ENCODE peak calls at places on chromosomes 16 and 17, in eight cellular contexts. D, P, E, N, G, Q, M and U are unnamed samples.

GRCh38 chr17:2138768-2139167 is 83.9 kb downstream of the HIC1 start:
- DNase-seq in Q (peak), E (peak), N (peak), D (peak), M (peak), G (no peak), P (no peak), U (peak)

GRCh38 chr16:66287916-66288315 is 78.6 kb upstream of the CDH5 start:
- DNase-seq in E (no peak), D (no peak), P (no peak), G (no peak), N (no peak), Q (no peak), M (peak), U (no peak)

GRCh38 chr17:72614871-72615626 is 477.4 kb downstream of the SLC39A11 start:
- DNase-seq in N (no peak), P (no peak), E (no peak), D (peak), M (no peak), G (peak), Q (no peak), U (no peak)

GRCh38 chr16:87338155-87338765 is 21.1 kb upstream of the C16orf95 start:
- DNase-seq in N (no peak), P (no peak), G (no peak), M (no peak), D (no peak), Q (no peak), E (no peak), U (no peak)

GRCh38 chr17:31561469-31562412 is 170.3 kb downstream of the RAB11FIP4 start:
- DNase-seq in D (peak), E (no peak), G (no peak), Q (no peak), N (peak), M (no peak), P (no peak), U (peak)

GRCh38 chr17:32349503-32349853 is 479 bp upstream of the ZNF207 start:
- DNase-seq in M (no peak), Q (peak), P (no peak), G (peak), E (no peak), D (peak), N (peak), U (no peak)

GRCh38 chr17:48068491-48068961 is 20.4 kb downstream of the NFE2L1 start:
- DNase-seq in Q (peak), P (no peak), M (no peak), D (peak), N (peak), E (no peak), G (peak), U (peak)

GRCh38 chr17:63945851-63946439 is 13.8 kb upstream of the CD79B start:
- DNase-seq in Q (peak), E (peak), D (no peak), M (no peak), G (no peak), P (no peak), N (no peak), U (no peak)

GRCh38 chr16:74709477-74709877 is 8.8 kb upstream of the MLKL start:
- DNase-seq in N (peak), M (peak), E (no peak), P (peak), G (peak), D (peak), Q (peak), U (peak)

GRCh38 chr16:27234171-27234570 is 30.8 kb downstream of the KDM8 start:
- DNase-seq in Q (no peak), N (no peak), P (peak), E (no peak), M (no peak), D (no peak), G (no peak), U (no peak)

GRCh38 chr17:43517161-43517560 is 29.0 kb downstream of the ETV4 start:
- DNase-seq in Q (peak), N (peak), E (no peak), D (no peak), G (no peak), P (peak), M (no peak), U (no peak)

GRCh38 chr16:48361012-48361411 is 24.2 kb downstream of the SIAH1 start:
- DNase-seq in G (no peak), D (no peak), E (no peak), Q (peak), M (no peak), N (no peak), P (no peak), U (no peak)

GRCh38 chr17:51487947-51488346 is 227.6 kb downstream of the UTP18 start:
- DNase-seq in Q (peak), G (peak), D (peak), N (peak), E (no peak), M (no peak), P (no peak), U (no peak)

GRCh38 chr17:21036361-21036881 is 6.4 kb downstream of the USP22 start:
- DNase-seq in G (no peak), N (peak), E (no peak), D (peak), M (no peak), P (no peak), Q (peak), U (no peak)

GRCh38 chr17:47850692-47851573 is at the start of gene SP6:
- DNase-seq in M (peak), E (no peak), G (peak), P (no peak), Q (no peak), N (peak), D (peak), U (peak)

GRCh38 chr16:31458073-31458834 is 1.0 kb upstream of the ARMC5 start:
- DNase-seq in E (peak), M (peak), Q (peak), D (peak), N (peak), G (peak), P (peak), U (peak)

GRCh38 chr16:3654249-3654991 is at the start of gene DNASE1:
- DNase-seq in Q (peak), D (peak), G (peak), P (peak), M (peak), E (peak), N (peak), U (peak)

GRCh38 chr17:48240562-48241130 is 133.1 kb downstream of the SNX11 start:
- DNase-seq in E (no peak), P (no peak), Q (no peak), G (no peak), N (peak), D (peak), M (no peak), U (no peak)

GRCh38 chr17:39094607-39095308 is 56.7 kb downstream of the PLXDC1 start:
- DNase-seq in P (no peak), D (no peak), E (peak), G (no peak), N (no peak), M (no peak), Q (no peak), U (no peak)

GRCh38 chr17:78528541-78528940 is 48.7 kb downstream of the DNAH17 start:
- DNase-seq in N (no peak), D (no peak), E (no peak), M (no peak), G (no peak), Q (no peak), P (no peak), U (no peak)

GRCh38 chr17:1229354-1229890 is 40.8 kb upstream of the BHLHA9 start:
- DNase-seq in P (peak), G (peak), D (no peak), M (peak), Q (peak), N (peak), E (peak), U (no peak)

GRCh38 chr17:17849863-17850373 is 13.1 kb upstream of the SREBF1 start:
- DNase-seq in Q (peak), E (peak), D (peak), G (peak), N (peak), P (no peak), M (peak), U (peak)

GRCh38 chr16:57061084-57061905 is 31.1 kb upstream of the CPNE2 start:
- DNase-seq in Q (no peak), G (no peak), P (peak), E (no peak), M (peak), N (peak), D (peak), U (peak)

GRCh38 chr17:35804658-35805192 is 4.6 kb upstream of the TAF15 start:
- DNase-seq in D (peak), M (peak), Q (peak), P (no peak), N (peak), G (peak), E (peak), U (peak)

GRCh38 chr16:4612977-4613635 is 1.6 kb downstream of the UBALD1 start:
- DNase-seq in N (peak), Q (no peak), M (no peak), G (peak), E (no peak), D (no peak), P (peak), U (no peak)

GRCh38 chr17:27807567-27808470 is 7.5 kb upstream of the NOS2 start:
- DNase-seq in G (no peak), M (no peak), N (no peak), E (peak), D (no peak), Q (peak), P (no peak), U (peak)

GRCh38 chr16:48157302-48157701 is 1.5 kb upstream of the ABCC12 start:
- DNase-seq in P (no peak), E (no peak), Q (no peak), N (no peak), D (no peak), G (no peak), M (no peak), U (no peak)

GRCh38 chr16:81440888-81441663 is 3.5 kb upstream of the CMIP start:
- DNase-seq in E (no peak), N (no peak), D (no peak), Q (no peak), M (no peak), G (no peak), P (no peak), U (no peak)

GRCh38 chr17:49132699-49133364 is at the start of gene B4GALNT2:
- DNase-seq in Q (no peak), M (no peak), N (peak), P (no peak), D (no peak), E (no peak), G (peak), U (no peak)

GRCh38 chr16:14377326-14377725 is 252.7 kb downstream of the PARN start:
- DNase-seq in P (no peak), G (no peak), E (no peak), D (peak), N (peak), Q (no peak), M (no peak), U (no peak)

GRCh38 chr17:30717290-30718098 is 107.0 kb downstream of the CRLF3 start:
- DNase-seq in D (no peak), G (no peak), Q (no peak), M (peak), E (no peak), N (no peak), P (peak), U (no peak)

GRCh38 chr16:4203748-4204147 is 38.1 kb downstream of the SRL start:
- DNase-seq in Q (no peak), D (no peak), M (no peak), G (no peak), E (no peak), N (no peak), P (no peak), U (no peak)

GRCh38 chr16:25014500-25015147 is 545 bp downstream of the ARHGAP17 start:
- DNase-seq in Q (peak), N (peak), D (peak), P (peak), G (peak), E (no peak), M (peak), U (peak)

GRCh38 chr17:74823176-74823495 is 36.5 kb downstream of the GRIN2C start:
- DNase-seq in Q (no peak), E (no peak), G (no peak), N (no peak), D (no peak), P (no peak), M (no peak), U (no peak)

GRCh38 chr16:53152321-53152720 is 97.5 kb downstream of the CHD9 start:
- DNase-seq in E (no peak), P (no peak), D (no peak), M (no peak), G (no peak), Q (peak), N (no peak), U (no peak)

DNA sequence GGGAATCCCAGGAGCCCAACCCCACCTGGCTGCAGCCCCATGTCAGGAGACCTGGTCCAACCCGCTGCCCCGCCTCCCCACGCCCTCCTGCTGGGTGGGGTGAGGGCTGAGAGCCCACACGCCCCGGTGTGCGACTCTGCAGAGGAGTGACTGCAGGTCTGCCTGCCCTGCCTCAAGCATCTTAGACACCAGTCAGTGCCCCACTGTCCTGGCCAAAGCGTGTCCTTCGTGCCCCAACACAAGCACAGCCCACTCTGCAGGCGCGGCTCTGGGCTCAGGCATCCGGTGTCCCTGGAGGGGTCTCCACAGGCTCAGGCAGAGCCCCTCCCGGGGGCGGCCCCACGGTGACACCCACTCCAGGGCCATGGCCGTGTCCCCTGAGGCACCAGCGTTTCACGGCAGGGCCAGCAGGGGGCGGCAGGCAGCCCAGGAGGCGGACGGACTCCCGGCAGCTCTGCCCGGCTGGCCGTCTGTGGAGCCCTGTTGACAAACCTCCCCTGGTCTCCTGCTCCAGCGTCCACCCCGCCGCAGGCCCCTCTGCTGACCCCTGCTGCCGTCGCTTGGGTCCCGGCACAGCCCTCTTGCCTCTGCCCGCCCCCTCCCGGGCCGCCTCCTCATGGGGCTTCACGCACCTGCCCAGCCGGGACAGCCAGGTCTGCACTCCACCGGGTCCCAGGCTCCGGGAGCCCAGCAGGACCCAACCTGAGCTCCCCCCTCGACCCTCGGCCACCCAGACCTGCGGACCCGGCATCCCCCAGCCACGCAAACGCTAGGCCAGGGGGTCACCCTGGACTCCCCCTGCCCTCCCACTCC is 8.6 kb upstream of the UBE2I start:
- DNase-seq in N (peak), E (peak), D (peak), M (peak), G (peak), Q (peak), P (no peak), U (peak)
- H3K4me3 ChIP-seq in N (no peak), E (no peak), D (no peak), M (no peak), G (peak), Q (no peak), P (no peak), U (no peak)

DNA sequence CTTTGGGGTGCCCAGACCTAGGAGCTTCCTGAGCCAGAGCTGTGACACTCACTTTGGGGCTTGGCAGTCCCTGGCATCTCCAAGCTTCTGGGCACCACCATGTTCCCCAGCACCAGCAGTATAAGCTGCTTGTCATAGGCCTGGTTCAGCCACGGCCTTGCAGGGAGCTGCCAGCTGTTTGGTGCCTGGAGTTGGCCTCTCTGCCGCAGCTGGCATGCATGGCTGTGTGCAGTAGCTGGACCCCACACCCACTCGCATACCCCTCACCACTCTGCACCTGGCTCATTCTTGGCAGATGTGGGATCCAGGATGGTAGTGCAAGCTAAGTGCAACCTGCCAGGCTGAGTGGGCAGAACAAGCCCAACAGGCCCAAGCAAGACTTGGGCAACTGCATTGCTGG is 73.4 kb upstream of the BRD7 start:
- DNase-seq in M (no peak), N (no peak), P (no peak), E (no peak), G (no peak), D (no peak), Q (no peak), U (no peak)
- H3K4me3 ChIP-seq in M (no peak), N (no peak), P (no peak), E (no peak), G (no peak), D (no peak), Q (no peak), U (no peak)

GRCh38 chr17:68344701-68345136 is 53.4 kb downstream of the ARSG start:
- DNase-seq in G (no peak), Q (no peak), P (no peak), E (no peak), D (peak), N (no peak), M (no peak), U (no peak)
- H3K4me3 ChIP-seq in G (no peak), Q (no peak), P (no peak), E (no peak), D (no peak), N (no peak), M (no peak), U (no peak)

GRCh38 chr17:69143683-69144231 is 2.1 kb upstream of the ABCA6 start:
- DNase-seq in P (no peak), E (no peak), Q (no peak), D (no peak), G (no peak), M (no peak), N (no peak), U (no peak)

GRCh38 chr17:69147460-69147859 is 5.8 kb upstream of the ABCA6 start:
- DNase-seq in P (no peak), E (no peak), Q (no peak), M (no peak), G (no peak), D (no peak), N (no peak), U (no peak)

GRCh38 chr17:69144621-69145255 is 3.0 kb upstream of the ABCA6 start:
- DNase-seq in G (no peak), M (no peak), D (no peak), N (no peak), Q (peak), P (no peak), E (no peak), U (no peak)

GRCh38 chr17:69142473-69142802 is 743 bp upstream of the ABCA6 start:
- DNase-seq in N (peak), G (no peak), M (no peak), D (peak), Q (no peak), E (no peak), P (no peak), U (peak)

GRCh38 chr17:69141802-69142472 is at the start of gene ABCA6:
- DNase-seq in G (no peak), D (peak), Q (no peak), N (peak), M (no peak), P (no peak), E (no peak), U (peak)
- H3K4me3 ChIP-seq in G (no peak), D (peak), Q (no peak), N (peak), M (no peak), P (peak), E (no peak), U (peak)

GRCh38 chr17:81429353-81429774 is 34.1 kb downstream of the BAHCC1 start:
- DNase-seq in D (peak), M (peak), Q (no peak), E (no peak), G (no peak), P (peak), N (peak), U (peak)

GRCh38 chr17:81427446-81428120 is 32.3 kb downstream of the BAHCC1 start:
- DNase-seq in Q (no peak), D (no peak), M (no peak), G (no peak), P (peak), N (no peak), E (no peak), U (no peak)

GRCh38 chr17:81428945-81429344 is 33.7 kb downstream of the BAHCC1 start:
- DNase-seq in N (no peak), P (no peak), M (no peak), D (no peak), G (no peak), Q (no peak), E (no peak), U (no peak)

GRCh38 chr17:81428121-81428515 is 32.9 kb downstream of the BAHCC1 start:
- DNase-seq in M (no peak), P (peak), E (no peak), N (peak), G (no peak), Q (no peak), D (no peak), U (no peak)

DNA sequence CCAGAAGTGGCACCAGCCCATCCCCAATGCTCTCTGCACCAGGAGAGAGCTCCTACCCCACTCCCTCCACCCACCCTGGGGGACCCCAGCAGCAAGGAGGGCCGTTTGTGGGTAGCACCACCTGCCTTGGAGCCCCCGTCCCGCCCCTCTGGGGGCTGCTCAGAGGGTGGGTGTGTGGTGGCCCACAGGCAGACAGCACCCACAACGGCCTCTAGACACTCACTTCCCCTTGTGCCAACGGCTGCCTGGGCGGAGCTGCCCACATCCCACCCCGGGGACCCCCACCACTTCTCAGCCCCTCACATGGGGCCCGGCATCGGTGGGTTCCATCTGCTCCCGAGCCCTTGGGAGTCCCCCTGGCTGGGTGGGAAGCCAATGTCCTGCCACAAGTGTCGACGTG is 33.3 kb downstream of the BAHCC1 start:
- DNase-seq in Q (no peak), P (no peak), G (no peak), M (no peak), E (no peak), N (no peak), D (no peak), U (no peak)
- H3K4me3 ChIP-seq in Q (no peak), P (peak), G (no peak), M (no peak), E (no peak), N (no peak), D (no peak), U (no peak)